ENCODE peak calls at places on chromosomes 4 and X, in seven cellular contexts. Y, L, F, C, V, U and K are unnamed samples.

GRCh38 chrX:134237363-134237702 is 351 bp downstream of the CCDC160 start:
- DNase-seq in Y (no peak), L (peak; percentile 11), F (no peak), C (no peak), V (no peak), U (no peak), K (no peak)

GRCh38 chr4:34619531-34620109 is 1624.7 kb downstream of the ARAP2 start:
- DNase-seq in Y (no peak), L (peak; percentile 5), F (no peak), C (no peak), V (no peak), U (no peak), K (no peak)

GRCh38 chr4:87046111-87046510 is 111.3 kb downstream of the AFF1 start:
- DNase-seq in Y (no peak), L (no peak), F (no peak), C (no peak), V (no peak), U (no peak), K (no peak)

GRCh38 chr4:186931519-186931918 is 207.9 kb upstream of the FAT1 start:
- DNase-seq in Y (no peak), L (no peak), F (no peak), C (no peak), V (no peak), U (no peak), K (no peak)

GRCh38 chrX:38999967-39000745 is 198.9 kb downstream of the MID1IP1 start:
- DNase-seq in Y (no peak), L (no peak), F (no peak), C (no peak), V (no peak), U (no peak), K (no peak)

GRCh38 chr4:4836044-4836443 is 23.4 kb upstream of the MSX1 start:
- DNase-seq in Y (no peak), L (no peak), F (peak; percentile 7), C (no peak), V (no peak), U (no peak), K (no peak)

GRCh38 chrX:68018248-68019203 is 414.8 kb downstream of the OPHN1 start:
- DNase-seq in Y (peak; percentile 8), L (no peak), F (no peak), C (peak; percentile 40), V (no peak), U (no peak), K (no peak)

GRCh38 chr4:119300072-119300387 is 21.9 kb downstream of the FABP2 start:
- DNase-seq in Y (peak; percentile 19), L (peak; percentile 60), F (peak; percentile 67), C (peak; percentile 52), V (peak; percentile 71), U (no peak), K (no peak)

GRCh38 chr4:152708806-152709205 is 29.0 kb upstream of the TMEM154 start:
- DNase-seq in Y (no peak), L (no peak), F (no peak), C (no peak), V (no peak), U (no peak), K (no peak)

GRCh38 chr4:155684892-155685550 is 18.4 kb downstream of the GUCY1A1 start:
- DNase-seq in Y (no peak), L (no peak), F (no peak), C (no peak), V (no peak), U (no peak), K (no peak)

GRCh38 chr4:828641-829271 is 2.8 kb upstream of the CPLX1 start:
- DNase-seq in Y (no peak), L (no peak), F (peak; percentile 62), C (peak; percentile 74), V (no peak), U (peak; percentile 77), K (no peak)

GRCh38 chr4:166458756-166459155 is 585.7 kb downstream of the TLL1 start:
- DNase-seq in Y (no peak), L (no peak), F (no peak), C (no peak), V (no peak), U (no peak), K (no peak)

GRCh38 chr4:84578540-84579409 is 4.2 kb upstream of the CDS1 start:
- DNase-seq in Y (no peak), L (peak; percentile 62), F (no peak), C (peak; percentile 42), V (peak; percentile 42), U (no peak), K (no peak)
- TF ChIP-seq CTCF in Y (peak; percentile 62), L (peak; percentile 59), F (peak; percentile 51), C (peak; percentile 64), V (peak; percentile 51), U (peak; percentile 15), K (peak; percentile 64)

DNA sequence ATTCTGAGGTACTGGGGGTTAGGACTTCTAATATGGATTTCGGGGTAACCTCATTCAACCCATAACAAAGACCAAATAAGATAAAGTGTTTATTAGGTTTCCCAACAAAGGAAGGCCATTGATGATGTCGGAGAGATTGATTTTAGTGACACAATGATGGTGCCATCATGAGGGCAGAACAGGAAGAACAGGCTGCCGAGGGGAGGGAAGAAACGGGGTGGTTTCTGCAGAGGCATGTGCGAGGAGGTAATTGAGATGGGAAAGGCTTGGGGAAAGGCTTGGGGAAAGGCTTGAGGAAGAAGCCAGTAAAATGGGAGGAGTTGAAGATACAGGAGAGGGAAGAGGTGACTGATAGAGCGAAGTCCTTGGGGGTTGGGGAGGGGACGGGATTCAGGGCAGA is 6.2 kb downstream of the HPSE start:
- DNase-seq in Y (no peak), L (peak; percentile 4), F (no peak), C (no peak), V (no peak), U (no peak), K (no peak)
- TF ChIP-seq CTCF in Y (peak; percentile 32), L (peak; percentile 8), F (no peak), C (no peak), V (no peak), U (no peak), K (peak; percentile 14)

DNA sequence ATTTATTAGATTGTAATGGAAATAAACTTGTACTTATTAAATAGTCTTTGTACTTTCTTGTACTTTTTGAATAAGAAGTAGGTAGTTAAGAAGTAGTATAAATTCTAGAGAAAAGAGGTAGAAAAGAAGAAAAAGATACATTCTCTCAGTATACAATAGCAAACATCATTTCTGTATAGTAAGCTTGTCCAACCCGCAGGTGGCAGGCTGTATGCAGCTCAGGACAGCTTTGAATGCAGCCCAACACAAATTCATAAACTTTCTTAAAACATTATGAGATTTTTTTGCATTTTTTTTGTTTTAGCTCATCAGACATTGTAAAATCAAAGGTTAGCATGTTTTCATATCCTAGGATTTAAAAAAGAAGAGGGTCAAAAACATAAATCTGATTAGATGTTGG is 441.6 kb downstream of the DTHD1 start:
- DNase-seq in Y (no peak), L (no peak), F (no peak), C (no peak), V (no peak), U (no peak), K (no peak)
- TF ChIP-seq CTCF in Y (no peak), L (peak; percentile 29), F (no peak), C (no peak), V (no peak), U (no peak), K (peak; percentile 14)

GRCh38 chrX:110044531-110045249 is 41.8 kb downstream of the TMEM164 start:
- DNase-seq in Y (no peak), L (no peak), F (no peak), C (no peak), V (no peak), U (no peak), K (no peak)

GRCh38 chrX:110046971-110047370 is 44.1 kb downstream of the TMEM164 start:
- DNase-seq in Y (no peak), L (no peak), F (no peak), C (no peak), V (no peak), U (no peak), K (no peak)

GRCh38 chrX:110045421-110045820 is 42.5 kb downstream of the TMEM164 start:
- DNase-seq in Y (no peak), L (no peak), F (no peak), C (no peak), V (no peak), U (no peak), K (no peak)

GRCh38 chrX:110049096-110049495 is 46.2 kb downstream of the TMEM164 start:
- DNase-seq in Y (no peak), L (no peak), F (no peak), C (no peak), V (no peak), U (no peak), K (no peak)

GRCh38 chrX:110045988-110046387 is 43.1 kb downstream of the TMEM164 start:
- DNase-seq in Y (no peak), L (peak; percentile 28), F (no peak), C (no peak), V (no peak), U (no peak), K (no peak)
- TF ChIP-seq CTCF in Y (peak; percentile 25), L (peak; percentile 6), F (no peak), C (no peak), V (no peak), U (no peak), K (peak; percentile 34)

GRCh38 chr4:158071931-158072330 is 100.9 kb downstream of the GASK1B start:
- DNase-seq in Y (no peak), L (no peak), F (no peak), C (no peak), V (no peak), U (no peak), K (no peak)

GRCh38 chr4:158080354-158080753 is 92.5 kb downstream of the GASK1B start:
- DNase-seq in Y (no peak), L (no peak), F (no peak), C (no peak), V (no peak), U (no peak), K (no peak)

GRCh38 chr4:158079661-158080060 is 93.2 kb downstream of the GASK1B start:
- DNase-seq in Y (no peak), L (no peak), F (no peak), C (no peak), V (no peak), U (no peak), K (no peak)

GRCh38 chr4:158077835-158078234 is 95.0 kb downstream of the GASK1B start:
- DNase-seq in Y (no peak), L (no peak), F (no peak), C (no peak), V (no peak), U (no peak), K (no peak)

GRCh38 chr4:158074851-158075250 is 98.0 kb downstream of the GASK1B start:
- DNase-seq in Y (no peak), L (no peak), F (no peak), C (no peak), V (no peak), U (no peak), K (no peak)
- TF ChIP-seq CTCF in Y (no peak), L (no peak), F (no peak), C (no peak), V (no peak), U (no peak), K (no peak)